ENCODE peak calls at places on chromosome 9, in ten cellular contexts. One of them, this sample, is unnamed.

GRCh38 chr9:110832916-110833315 is 164.3 kb downstream of the MUSK start:
- DNase-seq in uterus: no peak
- DNase-seq in esophagus squamous epithelium: no peak
- DNase-seq in kidney epithelial cell: no peak
- DNase-seq in transverse colon: no peak
- DNase-seq in neural crest cell: no peak
- DNase-seq in BE2C: no peak
- DNase-seq in Calu3: no peak
- DNase-seq in activated CD8-positive, alpha-beta T cell treated with anti-CD3 and anti-CD28 coated beads for 36 hours: no peak
- DNase-seq in fibroblast of the aortic adventitia: no peak
- DNase-seq in this sample: no peak

GRCh38 chr9:109558718-109559151 is 60.6 kb upstream of the PTPN3 start:
- DNase-seq in neural crest cell: no peak
- DNase-seq in activated CD8-positive, alpha-beta T cell treated with anti-CD3 and anti-CD28 coated beads for 36 hours: no peak
- DNase-seq in transverse colon: no peak
- DNase-seq in esophagus squamous epithelium: no peak
- DNase-seq in fibroblast of the aortic adventitia: no peak
- DNase-seq in uterus: no peak
- DNase-seq in Calu3: no peak
- DNase-seq in kidney epithelial cell: no peak
- DNase-seq in BE2C: no peak
- DNase-seq in this sample: no peak

GRCh38 chr9:2502210-2502609 is 119.4 kb upstream of the VLDLR start:
- DNase-seq in fibroblast of the aortic adventitia: no peak
- DNase-seq in activated CD8-positive, alpha-beta T cell treated with anti-CD3 and anti-CD28 coated beads for 36 hours: no peak
- DNase-seq in transverse colon: no peak
- DNase-seq in kidney epithelial cell: no peak
- DNase-seq in esophagus squamous epithelium: no peak
- DNase-seq in Calu3: no peak
- DNase-seq in uterus: no peak
- DNase-seq in neural crest cell: no peak
- DNase-seq in BE2C: no peak
- DNase-seq in this sample: no peak

GRCh38 chr9:99239341-99240055 is 17.4 kb downstream of the SEC61B start:
- DNase-seq in transverse colon: no peak
- DNase-seq in neural crest cell: no peak
- DNase-seq in BE2C: peak
- DNase-seq in Calu3: no peak
- DNase-seq in fibroblast of the aortic adventitia: peak
- DNase-seq in esophagus squamous epithelium: no peak
- DNase-seq in kidney epithelial cell: no peak
- DNase-seq in activated CD8-positive, alpha-beta T cell treated with anti-CD3 and anti-CD28 coated beads for 36 hours: no peak
- DNase-seq in uterus: no peak
- DNase-seq in this sample: no peak

GRCh38 chr9:136464241-136464640 is 18.6 kb downstream of the SEC16A start:
- DNase-seq in Calu3: no peak
- DNase-seq in kidney epithelial cell: no peak
- DNase-seq in activated CD8-positive, alpha-beta T cell treated with anti-CD3 and anti-CD28 coated beads for 36 hours: no peak
- DNase-seq in esophagus squamous epithelium: no peak
- DNase-seq in BE2C: no peak
- DNase-seq in uterus: no peak
- DNase-seq in transverse colon: no peak
- DNase-seq in neural crest cell: no peak
- DNase-seq in fibroblast of the aortic adventitia: no peak
- DNase-seq in this sample: no peak

GRCh38 chr9:113617550-113617949 is 154.0 kb downstream of the RGS3 start:
- DNase-seq in fibroblast of the aortic adventitia: no peak
- DNase-seq in esophagus squamous epithelium: no peak
- DNase-seq in uterus: no peak
- DNase-seq in activated CD8-positive, alpha-beta T cell treated with anti-CD3 and anti-CD28 coated beads for 36 hours: no peak
- DNase-seq in kidney epithelial cell: no peak
- DNase-seq in transverse colon: no peak
- DNase-seq in BE2C: no peak
- DNase-seq in Calu3: no peak
- DNase-seq in neural crest cell: no peak
- DNase-seq in this sample: no peak

GRCh38 chr9:90132866-90133265 is 509.8 kb downstream of the DIRAS2 start:
- DNase-seq in fibroblast of the aortic adventitia: no peak
- DNase-seq in activated CD8-positive, alpha-beta T cell treated with anti-CD3 and anti-CD28 coated beads for 36 hours: no peak
- DNase-seq in esophagus squamous epithelium: no peak
- DNase-seq in transverse colon: no peak
- DNase-seq in Calu3: no peak
- DNase-seq in BE2C: no peak
- DNase-seq in uterus: no peak
- DNase-seq in kidney epithelial cell: no peak
- DNase-seq in neural crest cell: no peak
- DNase-seq in this sample: no peak

GRCh38 chr9:115327441-115328122 is 209.6 kb upstream of the TNC start:
- DNase-seq in fibroblast of the aortic adventitia: peak
- DNase-seq in esophagus squamous epithelium: no peak
- DNase-seq in transverse colon: no peak
- DNase-seq in uterus: peak
- DNase-seq in BE2C: no peak
- DNase-seq in kidney epithelial cell: no peak
- DNase-seq in neural crest cell: no peak
- DNase-seq in Calu3: no peak
- DNase-seq in activated CD8-positive, alpha-beta T cell treated with anti-CD3 and anti-CD28 coated beads for 36 hours: no peak
- DNase-seq in this sample: no peak

GRCh38 chr9:36903541-36904435 is 130.3 kb downstream of the PAX5 start:
- DNase-seq in kidney epithelial cell: peak
- DNase-seq in BE2C: peak
- DNase-seq in fibroblast of the aortic adventitia: peak
- DNase-seq in Calu3: peak
- DNase-seq in neural crest cell: no peak
- DNase-seq in esophagus squamous epithelium: no peak
- DNase-seq in uterus: no peak
- DNase-seq in activated CD8-positive, alpha-beta T cell treated with anti-CD3 and anti-CD28 coated beads for 36 hours: peak
- DNase-seq in transverse colon: no peak
- DNase-seq in this sample: no peak

GRCh38 chr9:36906492-36906891 is 127.6 kb downstream of the PAX5 start:
- DNase-seq in transverse colon: no peak
- DNase-seq in kidney epithelial cell: no peak
- DNase-seq in fibroblast of the aortic adventitia: no peak
- DNase-seq in Calu3: no peak
- DNase-seq in esophagus squamous epithelium: no peak
- DNase-seq in activated CD8-positive, alpha-beta T cell treated with anti-CD3 and anti-CD28 coated beads for 36 hours: no peak
- DNase-seq in neural crest cell: no peak
- DNase-seq in uterus: no peak
- DNase-seq in BE2C: no peak
- DNase-seq in this sample: no peak

GRCh38 chr9:36902063-36902735 is 131.9 kb downstream of the PAX5 start:
- DNase-seq in BE2C: no peak
- DNase-seq in esophagus squamous epithelium: no peak
- DNase-seq in fibroblast of the aortic adventitia: no peak
- DNase-seq in activated CD8-positive, alpha-beta T cell treated with anti-CD3 and anti-CD28 coated beads for 36 hours: no peak
- DNase-seq in kidney epithelial cell: no peak
- DNase-seq in transverse colon: no peak
- DNase-seq in uterus: no peak
- DNase-seq in neural crest cell: no peak
- DNase-seq in Calu3: no peak
- DNase-seq in this sample: no peak

GRCh38 chr9:36902861-36903524 is 131.1 kb downstream of the PAX5 start:
- DNase-seq in uterus: no peak
- DNase-seq in kidney epithelial cell: no peak
- DNase-seq in BE2C: no peak
- DNase-seq in neural crest cell: no peak
- DNase-seq in Calu3: no peak
- DNase-seq in fibroblast of the aortic adventitia: no peak
- DNase-seq in esophagus squamous epithelium: no peak
- DNase-seq in transverse colon: no peak
- DNase-seq in activated CD8-positive, alpha-beta T cell treated with anti-CD3 and anti-CD28 coated beads for 36 hours: no peak
- DNase-seq in this sample: no peak

GRCh38 chr9:36905101-36906066 is 128.7 kb downstream of the PAX5 start:
- DNase-seq in fibroblast of the aortic adventitia: no peak
- DNase-seq in Calu3: no peak
- DNase-seq in kidney epithelial cell: no peak
- DNase-seq in neural crest cell: no peak
- DNase-seq in uterus: no peak
- DNase-seq in activated CD8-positive, alpha-beta T cell treated with anti-CD3 and anti-CD28 coated beads for 36 hours: no peak
- DNase-seq in esophagus squamous epithelium: no peak
- DNase-seq in BE2C: no peak
- DNase-seq in transverse colon: no peak
- DNase-seq in this sample: no peak
- TF ChIP-seq CTCF in fibroblast of the aortic adventitia: no peak
- TF ChIP-seq CTCF in Calu3: no peak
- TF ChIP-seq CTCF in kidney epithelial cell: peak
- TF ChIP-seq CTCF in neural crest cell: peak
- TF ChIP-seq CTCF in uterus: no peak
- TF ChIP-seq CTCF in activated CD8-positive, alpha-beta T cell treated with anti-CD3 and anti-CD28 coated beads for 36 hours: peak
- TF ChIP-seq CTCF in esophagus squamous epithelium: no peak
- TF ChIP-seq CTCF in BE2C: peak
- TF ChIP-seq CTCF in transverse colon: no peak
- TF ChIP-seq CTCF in this sample: no peak

DNA sequence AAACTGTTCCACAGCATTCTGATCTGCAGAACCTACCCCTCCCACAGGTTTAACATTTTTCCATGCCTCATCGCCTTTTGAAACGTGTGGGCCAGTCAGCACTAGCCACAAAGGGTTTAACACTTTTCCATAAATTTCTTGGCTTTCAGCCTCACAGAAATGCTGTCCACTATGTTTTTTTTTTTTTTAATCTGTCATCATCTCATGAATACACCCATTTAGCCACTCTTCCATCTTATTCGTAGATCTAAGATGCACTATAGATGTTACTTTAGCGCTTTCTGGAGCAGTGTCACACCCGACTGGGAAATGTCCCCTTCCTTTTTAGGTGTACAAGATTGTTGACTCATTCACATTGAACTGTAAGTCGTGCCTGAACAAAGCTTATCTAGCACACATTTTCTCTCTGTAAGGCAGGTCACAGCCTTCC is 62.3 kb downstream of the GCNT1 start:
- DNase-seq in BE2C: no peak
- DNase-seq in kidney epithelial cell: peak
- DNase-seq in esophagus squamous epithelium: no peak
- DNase-seq in neural crest cell: no peak
- DNase-seq in Calu3: no peak
- DNase-seq in activated CD8-positive, alpha-beta T cell treated with anti-CD3 and anti-CD28 coated beads for 36 hours: no peak
- DNase-seq in transverse colon: no peak
- DNase-seq in fibroblast of the aortic adventitia: no peak
- DNase-seq in uterus: no peak
- DNase-seq in this sample: no peak
- TF ChIP-seq CTCF in BE2C: no peak
- TF ChIP-seq CTCF in kidney epithelial cell: no peak
- TF ChIP-seq CTCF in esophagus squamous epithelium: no peak
- TF ChIP-seq CTCF in neural crest cell: no peak
- TF ChIP-seq CTCF in Calu3: no peak
- TF ChIP-seq CTCF in activated CD8-positive, alpha-beta T cell treated with anti-CD3 and anti-CD28 coated beads for 36 hours: no peak
- TF ChIP-seq CTCF in transverse colon: no peak
- TF ChIP-seq CTCF in fibroblast of the aortic adventitia: no peak
- TF ChIP-seq CTCF in uterus: no peak
- TF ChIP-seq CTCF in this sample: no peak

GRCh38 chr9:91221332-91221731 is 140.4 kb downstream of the AUH start:
- DNase-seq in uterus: no peak
- DNase-seq in BE2C: no peak
- DNase-seq in transverse colon: no peak
- DNase-seq in kidney epithelial cell: no peak
- DNase-seq in activated CD8-positive, alpha-beta T cell treated with anti-CD3 and anti-CD28 coated beads for 36 hours: no peak
- DNase-seq in esophagus squamous epithelium: no peak
- DNase-seq in fibroblast of the aortic adventitia: no peak
- DNase-seq in Calu3: no peak
- DNase-seq in neural crest cell: no peak
- DNase-seq in this sample: no peak

GRCh38 chr9:91220491-91221135 is 141.1 kb downstream of the AUH start:
- DNase-seq in activated CD8-positive, alpha-beta T cell treated with anti-CD3 and anti-CD28 coated beads for 36 hours: no peak
- DNase-seq in Calu3: no peak
- DNase-seq in transverse colon: no peak
- DNase-seq in uterus: no peak
- DNase-seq in esophagus squamous epithelium: no peak
- DNase-seq in kidney epithelial cell: no peak
- DNase-seq in BE2C: no peak
- DNase-seq in neural crest cell: no peak
- DNase-seq in fibroblast of the aortic adventitia: peak
- DNase-seq in this sample: no peak

GRCh38 chr9:91219557-91219956 is 142.2 kb downstream of the AUH start:
- DNase-seq in activated CD8-positive, alpha-beta T cell treated with anti-CD3 and anti-CD28 coated beads for 36 hours: no peak
- DNase-seq in kidney epithelial cell: no peak
- DNase-seq in neural crest cell: no peak
- DNase-seq in uterus: no peak
- DNase-seq in fibroblast of the aortic adventitia: no peak
- DNase-seq in Calu3: no peak
- DNase-seq in BE2C: no peak
- DNase-seq in esophagus squamous epithelium: no peak
- DNase-seq in transverse colon: no peak
- DNase-seq in this sample: no peak

GRCh38 chr9:91222457-91222856 is 139.3 kb downstream of the AUH start:
- DNase-seq in kidney epithelial cell: no peak
- DNase-seq in activated CD8-positive, alpha-beta T cell treated with anti-CD3 and anti-CD28 coated beads for 36 hours: no peak
- DNase-seq in fibroblast of the aortic adventitia: no peak
- DNase-seq in neural crest cell: no peak
- DNase-seq in esophagus squamous epithelium: no peak
- DNase-seq in BE2C: no peak
- DNase-seq in transverse colon: no peak
- DNase-seq in Calu3: no peak
- DNase-seq in uterus: no peak
- DNase-seq in this sample: no peak

GRCh38 chr9:91220021-91220420 is 141.7 kb downstream of the AUH start:
- DNase-seq in BE2C: no peak
- DNase-seq in transverse colon: no peak
- DNase-seq in fibroblast of the aortic adventitia: no peak
- DNase-seq in Calu3: no peak
- DNase-seq in activated CD8-positive, alpha-beta T cell treated with anti-CD3 and anti-CD28 coated beads for 36 hours: no peak
- DNase-seq in esophagus squamous epithelium: no peak
- DNase-seq in kidney epithelial cell: no peak
- DNase-seq in neural crest cell: no peak
- DNase-seq in uterus: no peak
- DNase-seq in this sample: no peak
- TF ChIP-seq CTCF in BE2C: no peak
- TF ChIP-seq CTCF in transverse colon: no peak
- TF ChIP-seq CTCF in fibroblast of the aortic adventitia: no peak
- TF ChIP-seq CTCF in Calu3: no peak
- TF ChIP-seq CTCF in activated CD8-positive, alpha-beta T cell treated with anti-CD3 and anti-CD28 coated beads for 36 hours: no peak
- TF ChIP-seq CTCF in esophagus squamous epithelium: no peak
- TF ChIP-seq CTCF in kidney epithelial cell: no peak
- TF ChIP-seq CTCF in neural crest cell: no peak
- TF ChIP-seq CTCF in uterus: no peak
- TF ChIP-seq CTCF in this sample: no peak

DNA sequence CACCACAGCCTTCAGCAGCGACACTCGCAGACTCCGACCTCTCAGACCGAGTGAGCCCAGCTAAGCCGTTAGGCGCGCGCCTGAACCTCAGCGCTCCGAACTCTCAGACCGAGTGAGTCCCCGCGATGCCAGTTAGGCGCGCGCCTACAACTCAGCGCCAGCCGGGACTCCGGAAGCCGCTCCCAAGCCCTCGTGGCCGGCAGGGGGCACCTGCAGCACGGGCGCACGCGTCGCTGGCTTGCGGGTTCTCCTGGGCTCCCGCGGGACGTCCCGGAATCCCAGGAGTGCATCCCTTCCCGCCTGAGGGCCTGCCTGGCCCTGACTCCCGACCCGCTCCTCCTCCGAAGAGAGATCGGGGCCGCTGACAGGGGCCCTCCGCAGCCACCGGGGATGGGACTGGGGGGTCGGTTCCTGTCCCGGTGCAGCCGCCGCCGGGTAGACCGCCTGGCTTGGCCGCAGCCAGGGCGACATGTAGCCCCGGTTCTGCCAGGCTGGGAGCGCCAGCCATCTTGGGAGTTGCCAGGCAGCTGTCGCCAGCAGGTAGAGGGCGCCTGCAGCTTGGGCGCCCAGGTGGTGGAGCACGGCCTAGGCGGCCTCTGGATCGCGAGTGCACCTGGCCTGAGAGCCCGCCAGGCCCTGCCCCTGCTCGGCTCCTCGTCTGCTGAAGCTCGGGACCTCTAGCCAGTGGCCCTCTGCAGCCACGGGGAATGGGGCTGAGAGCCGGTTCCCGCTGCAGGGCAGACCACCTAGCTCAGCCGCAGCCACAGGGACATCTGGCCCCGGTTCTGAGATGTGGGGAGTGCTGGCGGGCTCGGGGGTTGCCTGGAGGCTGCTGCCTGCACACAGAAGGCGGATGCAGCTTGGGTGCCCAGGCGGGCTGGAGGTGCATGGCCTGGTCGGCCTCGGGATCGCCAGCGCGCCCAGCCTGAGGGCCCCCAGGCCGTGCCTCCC is at the start of gene ANKRD18A:
- DNase-seq in transverse colon: peak
- DNase-seq in uterus: peak
- DNase-seq in Calu3: peak
- DNase-seq in kidney epithelial cell: peak
- DNase-seq in esophagus squamous epithelium: no peak
- DNase-seq in BE2C: peak
- DNase-seq in activated CD8-positive, alpha-beta T cell treated with anti-CD3 and anti-CD28 coated beads for 36 hours: peak
- DNase-seq in fibroblast of the aortic adventitia: peak
- DNase-seq in neural crest cell: peak
- DNase-seq in this sample: peak
- TF ChIP-seq CTCF in transverse colon: peak
- TF ChIP-seq CTCF in uterus: peak
- TF ChIP-seq CTCF in Calu3: no peak
- TF ChIP-seq CTCF in kidney epithelial cell: peak
- TF ChIP-seq CTCF in esophagus squamous epithelium: peak
- TF ChIP-seq CTCF in BE2C: peak
- TF ChIP-seq CTCF in activated CD8-positive, alpha-beta T cell treated with anti-CD3 and anti-CD28 coated beads for 36 hours: peak
- TF ChIP-seq CTCF in fibroblast of the aortic adventitia: peak
- TF ChIP-seq CTCF in neural crest cell: peak
- TF ChIP-seq CTCF in this sample: peak

This sample was measured in type B pancreatic cell.